ENCODE peak calls at places on chromosomes 13 and 19, in ten cellular contexts. V is suprapubic skin; S is AG09309; W is dorsolateral prefrontal cortex; D is cardiac muscle cell; J is CD8-positive, alpha-beta T cell; Z is lung; T is fibroblast of mammary gland; L is PC-3; F is astrocyte of the spinal cord. R is an unnamed sample.

GRCh38 chr13:43237616-43238015 is 214.2 kb downstream of the DNAJC15 start:
- DNase-seq in V (no peak), S (no peak), W (no peak), D (no peak), J (no peak), Z (no peak), T (no peak), L (no peak), F (no peak), R (no peak)

GRCh38 chr13:34349091-34349722 is 531.3 kb downstream of the RFC3 start:
- DNase-seq in V (peak; percentile 82), S (peak; percentile 99), W (peak; percentile 25), D (no peak), J (no peak), Z (peak; percentile 31), T (peak; percentile 97), L (peak; percentile 92), F (peak; percentile 97), R (peak; percentile 95)

GRCh38 chr13:30466358-30466714 is 600 bp upstream of the HMGB1 start:
- DNase-seq in V (no peak), S (no peak), W (no peak), D (peak; percentile 13), J (no peak), Z (no peak), T (peak; percentile 41), L (peak; percentile 30), F (peak; percentile 48), R (no peak)

GRCh38 chr13:95301947-95302386 is 716 bp upstream of the ABCC4 start:
- DNase-seq in V (no peak), S (no peak), W (no peak), D (no peak), J (no peak), Z (no peak), T (no peak), L (no peak), F (no peak), R (no peak)

GRCh38 chr13:97259787-97260641 is 37.9 kb downstream of the MBNL2 start:
- DNase-seq in V (no peak), S (no peak), W (no peak), D (no peak), J (no peak), Z (no peak), T (peak; percentile 75), L (peak; percentile 49), F (peak; percentile 64), R (no peak)

GRCh38 chr13:111371211-111371610 is 50.8 kb downstream of the TEX29 start:
- DNase-seq in V (no peak), S (no peak), W (no peak), D (no peak), J (no peak), Z (peak; percentile 41), T (peak; percentile 49), L (no peak), F (no peak), R (no peak)

GRCh38 chr13:69524459-69525155 is 583.0 kb upstream of the ATXN8OS start:
- DNase-seq in V (no peak), S (no peak), W (no peak), D (no peak), J (no peak), Z (no peak), T (no peak), L (peak; percentile 23), F (peak; percentile 17), R (no peak)

GRCh38 chr19:43634877-43635560 is 4.6 kb downstream of the CADM4 start:
- DNase-seq in V (peak; percentile 59), S (no peak), W (peak; percentile 67), D (peak; percentile 45), J (no peak), Z (no peak), T (peak; percentile 47), L (no peak), F (no peak), R (no peak)

GRCh38 chr13:30985637-30986205 is 53.3 kb downstream of the TEX26 start:
- DNase-seq in V (no peak), S (no peak), W (no peak), D (no peak), J (no peak), Z (no peak), T (peak; percentile 68), L (peak; percentile 43), F (peak; percentile 46), R (no peak)

GRCh38 chr19:13102666-13103584 is at the start of gene LYL1:
- DNase-seq in V (no peak), S (no peak), W (no peak), D (peak; percentile 89), J (peak; percentile 30), Z (peak; percentile 77), T (no peak), L (no peak), F (no peak), R (no peak)

GRCh38 chr19:1266116-1266817 is 2.9 kb upstream of the CIRBP start:
- DNase-seq in V (peak; percentile 91), S (no peak), W (peak; percentile 79), D (peak; percentile 88), J (peak; percentile 75), Z (peak; percentile 91), T (peak; percentile 87), L (peak; percentile 89), F (peak; percentile 86), R (peak; percentile 57)

GRCh38 chr13:75258159-75258782 is 223.7 kb downstream of the TBC1D4 start:
- DNase-seq in V (no peak), S (no peak), W (no peak), D (peak; percentile 54), J (no peak), Z (no peak), T (peak; percentile 65), L (peak; percentile 73), F (peak; percentile 69), R (peak; percentile 4)

GRCh38 chr13:50549221-50549942 is 294.1 kb downstream of the DLEU7 start:
- DNase-seq in V (no peak), S (no peak), W (no peak), D (no peak), J (no peak), Z (no peak), T (no peak), L (no peak), F (no peak), R (no peak)

GRCh38 chr13:46747031-46747820 is 49.7 kb downstream of the ESD start:
- DNase-seq in V (no peak), S (no peak), W (no peak), D (no peak), J (no peak), Z (no peak), T (no peak), L (no peak), F (no peak), R (no peak)

GRCh38 chr19:35990771-35991730 is 3.9 kb upstream of the SDHAF1 start:
- DNase-seq in V (no peak), S (no peak), W (no peak), D (no peak), J (no peak), Z (no peak), T (no peak), L (no peak), F (no peak), R (no peak)

GRCh38 chr13:24742986-24743385 is 21.0 kb upstream of the RNF17 start:
- DNase-seq in V (no peak), S (no peak), W (no peak), D (no peak), J (no peak), Z (no peak), T (no peak), L (no peak), F (no peak), R (no peak)

GRCh38 chr13:113851826-113852535 is 11.9 kb downstream of the GAS6 start:
- DNase-seq in V (peak; percentile 17), S (no peak), W (no peak), D (no peak), J (no peak), Z (no peak), T (no peak), L (no peak), F (no peak), R (no peak)

GRCh38 chr19:8491574-8491973 is 10.9 kb downstream of the PRAM1 start:
- DNase-seq in V (no peak), S (no peak), W (no peak), D (no peak), J (peak; percentile 3), Z (no peak), T (no peak), L (no peak), F (no peak), R (no peak)
- TF ChIP-seq CTCF in V (no peak), S (no peak), W (no peak), D (no peak), J (no peak), Z (no peak), T (peak; percentile 12), L (no peak), F (no peak), R (no peak)

GRCh38 chr19:51094696-51095279 is 12.1 kb upstream of the KLK14 start:
- DNase-seq in V (no peak), S (no peak), W (no peak), D (peak; percentile 68), J (no peak), Z (no peak), T (no peak), L (peak; percentile 37), F (no peak), R (no peak)
- TF ChIP-seq CTCF in V (peak; percentile 65), S (peak; percentile 64), W (peak; percentile 37), D (peak; percentile 67), J (peak; percentile 57), Z (peak; percentile 2), T (peak; percentile 59), L (peak; percentile 85), F (peak; percentile 70), R (peak; percentile 60)

GRCh38 chr13:73549717-73550116 is 490.9 kb downstream of the KLF5 start:
- DNase-seq in V (no peak), S (no peak), W (no peak), D (no peak), J (no peak), Z (no peak), T (no peak), L (no peak), F (no peak), R (no peak)

GRCh38 chr13:73547239-73547638 is 488.4 kb downstream of the KLF5 start:
- DNase-seq in V (no peak), S (no peak), W (no peak), D (no peak), J (no peak), Z (no peak), T (no peak), L (no peak), F (peak; percentile 6), R (no peak)

GRCh38 chr13:73542446-73542845 is 483.6 kb downstream of the KLF5 start:
- DNase-seq in V (no peak), S (no peak), W (no peak), D (no peak), J (no peak), Z (no peak), T (no peak), L (peak; percentile 82), F (no peak), R (no peak)

GRCh38 chr13:73548444-73548843 is 489.6 kb downstream of the KLF5 start:
- DNase-seq in V (no peak), S (no peak), W (no peak), D (no peak), J (no peak), Z (no peak), T (no peak), L (no peak), F (no peak), R (no peak)

GRCh38 chr13:73544175-73544574 is 485.4 kb downstream of the KLF5 start:
- DNase-seq in V (no peak), S (no peak), W (no peak), D (no peak), J (no peak), Z (no peak), T (no peak), L (peak; percentile 27), F (no peak), R (no peak)
- TF ChIP-seq CTCF in V (no peak), S (no peak), W (no peak), D (no peak), J (no peak), Z (no peak), T (no peak), L (peak; percentile 50), F (no peak), R (no peak)

GRCh38 chr19:49642488-49643035 is 553 bp downstream of the SCAF1 start:
- DNase-seq in V (peak; percentile 57), S (no peak), W (no peak), D (no peak), J (no peak), Z (no peak), T (no peak), L (no peak), F (no peak), R (no peak)
- TF ChIP-seq CTCF in V (no peak), S (no peak), W (no peak), D (no peak), J (no peak), Z (no peak), T (no peak), L (no peak), F (no peak), R (no peak)

R was measured in AG09319.